ENCODE peak calls at places on chromosomes 1 and 21, in seven cellular contexts. One of them, this sample, is unnamed.

GRCh38 chr1:54800899-54801759 is at the start of gene TTC22:
- DNase-seq in stimulated activated CD4-positive, alpha-beta T cell treated with anti-CD3 and anti-CD28 coated beads, Interleukin-1b, Interleukin-23, amount 100 ng/mL, for 24 hours: peak
- DNase-seq in NCI-H1417 treated with DMSO at 0.1 percent for 48 hours: no peak
- DNase-seq in NCI-H2081: no peak
- DNase-seq in cardiac fibroblast: peak
- DNase-seq in HFF-Myc: no peak
- DNase-seq in nucleus accumbens: no peak
- DNase-seq in this sample: no peak

GRCh38 chr1:201584510-201584991 is 45.6 kb downstream of the NAV1 start:
- DNase-seq in stimulated activated CD4-positive, alpha-beta T cell treated with anti-CD3 and anti-CD28 coated beads, Interleukin-1b, Interleukin-23, amount 100 ng/mL, for 24 hours: no peak
- DNase-seq in NCI-H1417 treated with DMSO at 0.1 percent for 48 hours: no peak
- DNase-seq in NCI-H2081: no peak
- DNase-seq in cardiac fibroblast: peak
- DNase-seq in HFF-Myc: no peak
- DNase-seq in nucleus accumbens: no peak
- DNase-seq in this sample: no peak

GRCh38 chr1:201268604-201269151 is 14.6 kb upstream of the PKP1 start:
- DNase-seq in stimulated activated CD4-positive, alpha-beta T cell treated with anti-CD3 and anti-CD28 coated beads, Interleukin-1b, Interleukin-23, amount 100 ng/mL, for 24 hours: no peak
- DNase-seq in NCI-H1417 treated with DMSO at 0.1 percent for 48 hours: no peak
- DNase-seq in NCI-H2081: no peak
- DNase-seq in cardiac fibroblast: peak
- DNase-seq in HFF-Myc: peak
- DNase-seq in nucleus accumbens: no peak
- DNase-seq in this sample: peak

GRCh38 chr1:23664837-23665795 is 26.5 kb upstream of the RPL11 start:
- DNase-seq in stimulated activated CD4-positive, alpha-beta T cell treated with anti-CD3 and anti-CD28 coated beads, Interleukin-1b, Interleukin-23, amount 100 ng/mL, for 24 hours: no peak
- DNase-seq in NCI-H1417 treated with DMSO at 0.1 percent for 48 hours: no peak
- DNase-seq in NCI-H2081: peak
- DNase-seq in cardiac fibroblast: peak
- DNase-seq in HFF-Myc: no peak
- DNase-seq in nucleus accumbens: no peak
- DNase-seq in this sample: no peak

GRCh38 chr1:228228601-228229074 is 20.8 kb downstream of the OBSCN start:
- DNase-seq in stimulated activated CD4-positive, alpha-beta T cell treated with anti-CD3 and anti-CD28 coated beads, Interleukin-1b, Interleukin-23, amount 100 ng/mL, for 24 hours: no peak
- DNase-seq in NCI-H1417 treated with DMSO at 0.1 percent for 48 hours: no peak
- DNase-seq in NCI-H2081: no peak
- DNase-seq in cardiac fibroblast: peak
- DNase-seq in HFF-Myc: no peak
- DNase-seq in nucleus accumbens: no peak
- DNase-seq in this sample: peak

GRCh38 chr1:220990417-220991337 is 111.4 kb downstream of the HLX start:
- DNase-seq in stimulated activated CD4-positive, alpha-beta T cell treated with anti-CD3 and anti-CD28 coated beads, Interleukin-1b, Interleukin-23, amount 100 ng/mL, for 24 hours: no peak
- DNase-seq in NCI-H1417 treated with DMSO at 0.1 percent for 48 hours: no peak
- DNase-seq in NCI-H2081: no peak
- DNase-seq in cardiac fibroblast: peak
- DNase-seq in HFF-Myc: peak
- DNase-seq in nucleus accumbens: no peak
- DNase-seq in this sample: peak

GRCh38 chr21:40185208-40185607 is 318.0 kb downstream of the PCP4 start:
- DNase-seq in stimulated activated CD4-positive, alpha-beta T cell treated with anti-CD3 and anti-CD28 coated beads, Interleukin-1b, Interleukin-23, amount 100 ng/mL, for 24 hours: no peak
- DNase-seq in NCI-H1417 treated with DMSO at 0.1 percent for 48 hours: no peak
- DNase-seq in NCI-H2081: no peak
- DNase-seq in cardiac fibroblast: no peak
- DNase-seq in HFF-Myc: no peak
- DNase-seq in nucleus accumbens: no peak
- DNase-seq in this sample: no peak

GRCh38 chr1:85275701-85276289 is 637 bp downstream of the BCL10 start:
- DNase-seq in stimulated activated CD4-positive, alpha-beta T cell treated with anti-CD3 and anti-CD28 coated beads, Interleukin-1b, Interleukin-23, amount 100 ng/mL, for 24 hours: no peak
- DNase-seq in NCI-H1417 treated with DMSO at 0.1 percent for 48 hours: no peak
- DNase-seq in NCI-H2081: peak
- DNase-seq in cardiac fibroblast: peak
- DNase-seq in HFF-Myc: no peak
- DNase-seq in nucleus accumbens: no peak
- DNase-seq in this sample: no peak

GRCh38 chr1:200453544-200453905 is 43.7 kb upstream of the ZNF281 start:
- DNase-seq in stimulated activated CD4-positive, alpha-beta T cell treated with anti-CD3 and anti-CD28 coated beads, Interleukin-1b, Interleukin-23, amount 100 ng/mL, for 24 hours: no peak
- DNase-seq in NCI-H1417 treated with DMSO at 0.1 percent for 48 hours: no peak
- DNase-seq in NCI-H2081: no peak
- DNase-seq in cardiac fibroblast: peak
- DNase-seq in HFF-Myc: no peak
- DNase-seq in nucleus accumbens: no peak
- DNase-seq in this sample: no peak

GRCh38 chr1:228012555-228012954 is 5.8 kb downstream of the WNT3A start:
- DNase-seq in stimulated activated CD4-positive, alpha-beta T cell treated with anti-CD3 and anti-CD28 coated beads, Interleukin-1b, Interleukin-23, amount 100 ng/mL, for 24 hours: no peak
- DNase-seq in NCI-H1417 treated with DMSO at 0.1 percent for 48 hours: no peak
- DNase-seq in NCI-H2081: no peak
- DNase-seq in cardiac fibroblast: no peak
- DNase-seq in HFF-Myc: no peak
- DNase-seq in nucleus accumbens: no peak
- DNase-seq in this sample: no peak

GRCh38 chr1:202162049-202162417 is 1.6 kb upstream of the PTPN7 start:
- DNase-seq in stimulated activated CD4-positive, alpha-beta T cell treated with anti-CD3 and anti-CD28 coated beads, Interleukin-1b, Interleukin-23, amount 100 ng/mL, for 24 hours: no peak
- DNase-seq in NCI-H1417 treated with DMSO at 0.1 percent for 48 hours: no peak
- DNase-seq in NCI-H2081: no peak
- DNase-seq in cardiac fibroblast: no peak
- DNase-seq in HFF-Myc: no peak
- DNase-seq in nucleus accumbens: no peak
- DNase-seq in this sample: no peak

GRCh38 chr1:119291611-119292206 is 76.9 kb upstream of the HAO2 start:
- DNase-seq in stimulated activated CD4-positive, alpha-beta T cell treated with anti-CD3 and anti-CD28 coated beads, Interleukin-1b, Interleukin-23, amount 100 ng/mL, for 24 hours: no peak
- DNase-seq in NCI-H1417 treated with DMSO at 0.1 percent for 48 hours: no peak
- DNase-seq in NCI-H2081: no peak
- DNase-seq in cardiac fibroblast: no peak
- DNase-seq in HFF-Myc: no peak
- DNase-seq in nucleus accumbens: no peak
- DNase-seq in this sample: no peak

GRCh38 chr1:66374148-66374547 is 159.8 kb upstream of the SGIP1 start:
- DNase-seq in stimulated activated CD4-positive, alpha-beta T cell treated with anti-CD3 and anti-CD28 coated beads, Interleukin-1b, Interleukin-23, amount 100 ng/mL, for 24 hours: no peak
- DNase-seq in NCI-H1417 treated with DMSO at 0.1 percent for 48 hours: no peak
- DNase-seq in NCI-H2081: no peak
- DNase-seq in cardiac fibroblast: no peak
- DNase-seq in HFF-Myc: no peak
- DNase-seq in nucleus accumbens: no peak
- DNase-seq in this sample: no peak

GRCh38 chr1:82226198-82226505 is 425.4 kb downstream of the ADGRL2 start:
- DNase-seq in stimulated activated CD4-positive, alpha-beta T cell treated with anti-CD3 and anti-CD28 coated beads, Interleukin-1b, Interleukin-23, amount 100 ng/mL, for 24 hours: no peak
- DNase-seq in NCI-H1417 treated with DMSO at 0.1 percent for 48 hours: no peak
- DNase-seq in NCI-H2081: peak
- DNase-seq in cardiac fibroblast: peak
- DNase-seq in HFF-Myc: no peak
- DNase-seq in nucleus accumbens: no peak
- DNase-seq in this sample: no peak

GRCh38 chr21:35579520-35580293 is 480.6 kb downstream of the SETD4 start:
- DNase-seq in stimulated activated CD4-positive, alpha-beta T cell treated with anti-CD3 and anti-CD28 coated beads, Interleukin-1b, Interleukin-23, amount 100 ng/mL, for 24 hours: no peak
- DNase-seq in NCI-H1417 treated with DMSO at 0.1 percent for 48 hours: no peak
- DNase-seq in NCI-H2081: no peak
- DNase-seq in cardiac fibroblast: peak
- DNase-seq in HFF-Myc: no peak
- DNase-seq in nucleus accumbens: no peak
- DNase-seq in this sample: no peak

GRCh38 chr1:42420911-42421585 is 34.8 kb downstream of the ZMYND12 start:
- DNase-seq in stimulated activated CD4-positive, alpha-beta T cell treated with anti-CD3 and anti-CD28 coated beads, Interleukin-1b, Interleukin-23, amount 100 ng/mL, for 24 hours: no peak
- DNase-seq in NCI-H1417 treated with DMSO at 0.1 percent for 48 hours: peak
- DNase-seq in NCI-H2081: peak
- DNase-seq in cardiac fibroblast: peak
- DNase-seq in HFF-Myc: peak
- DNase-seq in nucleus accumbens: no peak
- DNase-seq in this sample: peak

GRCh38 chr21:45502006-45502345 is 40.3 kb downstream of the SLC19A1 start:
- DNase-seq in stimulated activated CD4-positive, alpha-beta T cell treated with anti-CD3 and anti-CD28 coated beads, Interleukin-1b, Interleukin-23, amount 100 ng/mL, for 24 hours: no peak
- DNase-seq in NCI-H1417 treated with DMSO at 0.1 percent for 48 hours: no peak
- DNase-seq in NCI-H2081: no peak
- DNase-seq in cardiac fibroblast: no peak
- DNase-seq in HFF-Myc: no peak
- DNase-seq in nucleus accumbens: no peak
- DNase-seq in this sample: no peak

GRCh38 chr1:11143907-11144306 is 44.2 kb upstream of the EXOSC10 start:
- DNase-seq in stimulated activated CD4-positive, alpha-beta T cell treated with anti-CD3 and anti-CD28 coated beads, Interleukin-1b, Interleukin-23, amount 100 ng/mL, for 24 hours: no peak
- DNase-seq in NCI-H1417 treated with DMSO at 0.1 percent for 48 hours: no peak
- DNase-seq in NCI-H2081: no peak
- DNase-seq in cardiac fibroblast: no peak
- DNase-seq in HFF-Myc: no peak
- DNase-seq in nucleus accumbens: no peak
- DNase-seq in this sample: no peak

GRCh38 chr1:1895050-1895398 is 4.1 kb upstream of the GNB1 start:
- DNase-seq in stimulated activated CD4-positive, alpha-beta T cell treated with anti-CD3 and anti-CD28 coated beads, Interleukin-1b, Interleukin-23, amount 100 ng/mL, for 24 hours: no peak
- DNase-seq in NCI-H1417 treated with DMSO at 0.1 percent for 48 hours: no peak
- DNase-seq in NCI-H2081: no peak
- DNase-seq in cardiac fibroblast: no peak
- DNase-seq in HFF-Myc: no peak
- DNase-seq in nucleus accumbens: no peak
- DNase-seq in this sample: no peak

GRCh38 chr21:38082936-38083335 is 166.7 kb upstream of the KCNJ6 start:
- DNase-seq in stimulated activated CD4-positive, alpha-beta T cell treated with anti-CD3 and anti-CD28 coated beads, Interleukin-1b, Interleukin-23, amount 100 ng/mL, for 24 hours: no peak
- DNase-seq in NCI-H1417 treated with DMSO at 0.1 percent for 48 hours: no peak
- DNase-seq in NCI-H2081: no peak
- DNase-seq in cardiac fibroblast: no peak
- DNase-seq in HFF-Myc: no peak
- DNase-seq in nucleus accumbens: no peak
- DNase-seq in this sample: no peak

GRCh38 chr1:4593106-4593505 is 61.3 kb upstream of the AJAP1 start:
- DNase-seq in stimulated activated CD4-positive, alpha-beta T cell treated with anti-CD3 and anti-CD28 coated beads, Interleukin-1b, Interleukin-23, amount 100 ng/mL, for 24 hours: no peak
- DNase-seq in NCI-H1417 treated with DMSO at 0.1 percent for 48 hours: no peak
- DNase-seq in NCI-H2081: no peak
- DNase-seq in cardiac fibroblast: no peak
- DNase-seq in HFF-Myc: no peak
- DNase-seq in nucleus accumbens: no peak
- DNase-seq in this sample: no peak

GRCh38 chr1:105087496-105087895 is 1337.8 kb downstream of the AMY1C start:
- DNase-seq in stimulated activated CD4-positive, alpha-beta T cell treated with anti-CD3 and anti-CD28 coated beads, Interleukin-1b, Interleukin-23, amount 100 ng/mL, for 24 hours: no peak
- DNase-seq in NCI-H1417 treated with DMSO at 0.1 percent for 48 hours: no peak
- DNase-seq in NCI-H2081: peak
- DNase-seq in cardiac fibroblast: no peak
- DNase-seq in HFF-Myc: no peak
- DNase-seq in nucleus accumbens: no peak
- DNase-seq in this sample: no peak

GRCh38 chr1:8421721-8422120 is 103.8 kb downstream of the SLC45A1 start:
- DNase-seq in stimulated activated CD4-positive, alpha-beta T cell treated with anti-CD3 and anti-CD28 coated beads, Interleukin-1b, Interleukin-23, amount 100 ng/mL, for 24 hours: no peak
- DNase-seq in NCI-H1417 treated with DMSO at 0.1 percent for 48 hours: no peak
- DNase-seq in NCI-H2081: no peak
- DNase-seq in cardiac fibroblast: peak
- DNase-seq in HFF-Myc: no peak
- DNase-seq in nucleus accumbens: no peak
- DNase-seq in this sample: no peak

GRCh38 chr1:3503525-3503886 is 49.0 kb downstream of the ARHGEF16 start:
- DNase-seq in stimulated activated CD4-positive, alpha-beta T cell treated with anti-CD3 and anti-CD28 coated beads, Interleukin-1b, Interleukin-23, amount 100 ng/mL, for 24 hours: no peak
- DNase-seq in NCI-H1417 treated with DMSO at 0.1 percent for 48 hours: no peak
- DNase-seq in NCI-H2081: no peak
- DNase-seq in cardiac fibroblast: no peak
- DNase-seq in HFF-Myc: no peak
- DNase-seq in nucleus accumbens: no peak
- DNase-seq in this sample: no peak

GRCh38 chr1:77833521-77834100 is 54.2 kb downstream of the MIGA1 start:
- DNase-seq in stimulated activated CD4-positive, alpha-beta T cell treated with anti-CD3 and anti-CD28 coated beads, Interleukin-1b, Interleukin-23, amount 100 ng/mL, for 24 hours: no peak
- DNase-seq in NCI-H1417 treated with DMSO at 0.1 percent for 48 hours: no peak
- DNase-seq in NCI-H2081: no peak
- DNase-seq in cardiac fibroblast: no peak
- DNase-seq in HFF-Myc: no peak
- DNase-seq in nucleus accumbens: no peak
- DNase-seq in this sample: no peak

GRCh38 chr1:236484310-236484971 is 39.3 kb upstream of the LGALS8 start:
- DNase-seq in stimulated activated CD4-positive, alpha-beta T cell treated with anti-CD3 and anti-CD28 coated beads, Interleukin-1b, Interleukin-23, amount 100 ng/mL, for 24 hours: no peak
- DNase-seq in NCI-H1417 treated with DMSO at 0.1 percent for 48 hours: no peak
- DNase-seq in NCI-H2081: no peak
- DNase-seq in cardiac fibroblast: no peak
- DNase-seq in HFF-Myc: no peak
- DNase-seq in nucleus accumbens: no peak
- DNase-seq in this sample: no peak

GRCh38 chr1:228141082-228141870 is 1.2 kb downstream of the GUK1 start:
- DNase-seq in stimulated activated CD4-positive, alpha-beta T cell treated with anti-CD3 and anti-CD28 coated beads, Interleukin-1b, Interleukin-23, amount 100 ng/mL, for 24 hours: no peak
- DNase-seq in NCI-H1417 treated with DMSO at 0.1 percent for 48 hours: no peak
- DNase-seq in NCI-H2081: peak
- DNase-seq in cardiac fibroblast: peak
- DNase-seq in HFF-Myc: no peak
- DNase-seq in nucleus accumbens: no peak
- DNase-seq in this sample: no peak

GRCh38 chr21:36260030-36260787 is 59.8 kb upstream of the MORC3 start:
- DNase-seq in stimulated activated CD4-positive, alpha-beta T cell treated with anti-CD3 and anti-CD28 coated beads, Interleukin-1b, Interleukin-23, amount 100 ng/mL, for 24 hours: no peak
- DNase-seq in NCI-H1417 treated with DMSO at 0.1 percent for 48 hours: no peak
- DNase-seq in NCI-H2081: peak
- DNase-seq in cardiac fibroblast: peak
- DNase-seq in HFF-Myc: peak
- DNase-seq in nucleus accumbens: no peak
- DNase-seq in this sample: peak

GRCh38 chr1:28208818-28209441 is 23.9 kb downstream of the DNAJC8 start:
- DNase-seq in stimulated activated CD4-positive, alpha-beta T cell treated with anti-CD3 and anti-CD28 coated beads, Interleukin-1b, Interleukin-23, amount 100 ng/mL, for 24 hours: no peak
- DNase-seq in NCI-H1417 treated with DMSO at 0.1 percent for 48 hours: peak
- DNase-seq in NCI-H2081: peak
- DNase-seq in cardiac fibroblast: peak
- DNase-seq in HFF-Myc: peak
- DNase-seq in nucleus accumbens: no peak
- DNase-seq in this sample: peak

GRCh38 chr1:177209357-177209756 is 38.6 kb downstream of the BRINP2 start:
- DNase-seq in stimulated activated CD4-positive, alpha-beta T cell treated with anti-CD3 and anti-CD28 coated beads, Interleukin-1b, Interleukin-23, amount 100 ng/mL, for 24 hours: no peak
- DNase-seq in NCI-H1417 treated with DMSO at 0.1 percent for 48 hours: peak
- DNase-seq in NCI-H2081: peak
- DNase-seq in cardiac fibroblast: peak
- DNase-seq in HFF-Myc: peak
- DNase-seq in nucleus accumbens: peak
- DNase-seq in this sample: peak

GRCh38 chr1:115377411-115377810 is 39.4 kb upstream of the NGF start:
- DNase-seq in stimulated activated CD4-positive, alpha-beta T cell treated with anti-CD3 and anti-CD28 coated beads, Interleukin-1b, Interleukin-23, amount 100 ng/mL, for 24 hours: no peak
- DNase-seq in NCI-H1417 treated with DMSO at 0.1 percent for 48 hours: no peak
- DNase-seq in NCI-H2081: peak
- DNase-seq in cardiac fibroblast: peak
- DNase-seq in HFF-Myc: no peak
- DNase-seq in nucleus accumbens: no peak
- DNase-seq in this sample: no peak

GRCh38 chr1:192580351-192580962 is 4.9 kb downstream of the RGS1 start:
- DNase-seq in stimulated activated CD4-positive, alpha-beta T cell treated with anti-CD3 and anti-CD28 coated beads, Interleukin-1b, Interleukin-23, amount 100 ng/mL, for 24 hours: no peak
- DNase-seq in NCI-H1417 treated with DMSO at 0.1 percent for 48 hours: no peak
- DNase-seq in NCI-H2081: peak
- DNase-seq in cardiac fibroblast: peak
- DNase-seq in HFF-Myc: peak
- DNase-seq in nucleus accumbens: no peak
- DNase-seq in this sample: no peak

GRCh38 chr1:21217812-21218596 is 41.3 kb upstream of the EIF4G3 start:
- DNase-seq in stimulated activated CD4-positive, alpha-beta T cell treated with anti-CD3 and anti-CD28 coated beads, Interleukin-1b, Interleukin-23, amount 100 ng/mL, for 24 hours: no peak
- DNase-seq in NCI-H1417 treated with DMSO at 0.1 percent for 48 hours: no peak
- DNase-seq in NCI-H2081: no peak
- DNase-seq in cardiac fibroblast: peak
- DNase-seq in HFF-Myc: no peak
- DNase-seq in nucleus accumbens: no peak
- DNase-seq in this sample: no peak

This sample was measured in AG04450.